ENCODE peak calls at places on chromosomes 11 and 22, in six cellular contexts. One of them, this sample, is unnamed.
A peak's percentile ranks its signal among the peaks of the same experiment; 100 is the strongest.

GRCh38 chr11:73582636-73583035 is 15.3 kb downstream of the FAM168A start:
- DNase-seq in activated B cell treated with CpG ODN at 0.5 μM for 24 hours: no peak
- DNase-seq in AG04449: no peak
- DNase-seq in retinal pigment epithelial cell: no peak
- DNase-seq in left ventricle myocardium inferior: no peak
- DNase-seq in Calu3: no peak
- DNase-seq in this sample: no peak

GRCh38 chr11:115745041-115745440 is 240.8 kb upstream of the CADM1 start:
- DNase-seq in AG04449: no peak
- DNase-seq in retinal pigment epithelial cell: no peak
- DNase-seq in left ventricle myocardium inferior: no peak
- DNase-seq in Calu3: no peak
- DNase-seq in activated B cell treated with CpG ODN at 0.5 μM for 24 hours: no peak
- DNase-seq in this sample: no peak

GRCh38 chr11:59425131-59425530 is 1.1 kb downstream of the OR5A2 start:
- DNase-seq in AG04449: no peak
- DNase-seq in left ventricle myocardium inferior: no peak
- DNase-seq in Calu3: no peak
- DNase-seq in retinal pigment epithelial cell: no peak
- DNase-seq in activated B cell treated with CpG ODN at 0.5 μM for 24 hours: no peak
- DNase-seq in this sample: no peak

GRCh38 chr11:67349457-67349856 is 3.9 kb downstream of the POLD4 start:
- DNase-seq in activated B cell treated with CpG ODN at 0.5 μM for 24 hours: no peak
- DNase-seq in retinal pigment epithelial cell: no peak
- DNase-seq in left ventricle myocardium inferior: no peak
- DNase-seq in AG04449: no peak
- DNase-seq in Calu3: no peak
- DNase-seq in this sample: no peak

GRCh38 chr22:20650294-20651207 is 123.4 kb upstream of the SERPIND1 start:
- DNase-seq in retinal pigment epithelial cell: no peak
- DNase-seq in Calu3: no peak
- DNase-seq in AG04449: no peak
- DNase-seq in activated B cell treated with CpG ODN at 0.5 μM for 24 hours: no peak
- DNase-seq in left ventricle myocardium inferior: no peak
- DNase-seq in this sample: no peak

GRCh38 chr22:45295492-45295891 is 10.7 kb downstream of the UPK3A start:
- DNase-seq in retinal pigment epithelial cell: no peak
- DNase-seq in Calu3: no peak
- DNase-seq in AG04449: no peak
- DNase-seq in activated B cell treated with CpG ODN at 0.5 μM for 24 hours: no peak
- DNase-seq in left ventricle myocardium inferior: no peak
- DNase-seq in this sample: no peak

GRCh38 chr11:124402326-124402922 is 3.6 kb upstream of the OR8B3 start:
- DNase-seq in retinal pigment epithelial cell: peak; percentile 48
- DNase-seq in AG04449: peak; percentile 62
- DNase-seq in left ventricle myocardium inferior: peak; percentile 16
- DNase-seq in Calu3: peak; percentile 68
- DNase-seq in activated B cell treated with CpG ODN at 0.5 μM for 24 hours: no peak
- DNase-seq in this sample: peak; percentile 55

GRCh38 chr11:42066113-42066512 is 606.7 kb upstream of the LRRC4C start:
- DNase-seq in AG04449: no peak
- DNase-seq in activated B cell treated with CpG ODN at 0.5 μM for 24 hours: no peak
- DNase-seq in retinal pigment epithelial cell: no peak
- DNase-seq in Calu3: no peak
- DNase-seq in left ventricle myocardium inferior: peak; percentile 29
- DNase-seq in this sample: no peak

GRCh38 chr11:31301549-31302225 is 67.9 kb downstream of the DCDC1 start:
- DNase-seq in Calu3: no peak
- DNase-seq in retinal pigment epithelial cell: no peak
- DNase-seq in activated B cell treated with CpG ODN at 0.5 μM for 24 hours: no peak
- DNase-seq in AG04449: no peak
- DNase-seq in left ventricle myocardium inferior: no peak
- DNase-seq in this sample: no peak
- TF ChIP-seq CTCF in Calu3: no peak
- TF ChIP-seq CTCF in retinal pigment epithelial cell: no peak
- TF ChIP-seq CTCF in activated B cell treated with CpG ODN at 0.5 μM for 24 hours: no peak
- TF ChIP-seq CTCF in AG04449: no peak
- TF ChIP-seq CTCF in left ventricle myocardium inferior: no peak
- TF ChIP-seq CTCF in this sample: no peak

DNA sequence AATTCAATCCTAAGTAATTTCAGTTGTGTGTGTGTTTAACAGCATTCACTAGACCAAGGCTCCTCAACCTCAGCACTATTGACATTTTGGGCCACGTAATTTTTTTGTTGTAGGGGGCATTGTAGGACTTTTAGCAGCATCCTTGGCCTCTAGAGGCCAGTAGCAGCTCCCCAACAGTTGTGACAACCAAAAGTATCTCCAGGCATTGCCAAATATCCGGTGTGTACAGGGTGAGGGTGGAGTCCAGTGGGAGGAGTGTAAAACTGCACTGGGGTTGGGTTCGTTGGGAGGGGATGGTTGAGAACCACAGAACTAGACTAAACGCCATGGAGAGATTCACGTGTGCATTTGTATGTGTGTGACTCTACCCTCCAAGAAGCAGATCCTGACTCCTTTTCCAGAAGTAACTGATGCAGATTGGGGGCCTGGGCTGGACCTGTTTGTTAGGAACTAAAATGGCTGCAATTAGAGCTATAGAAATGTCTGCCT is 5.9 kb upstream of the PHF21A start:
- DNase-seq in AG04449: no peak
- DNase-seq in retinal pigment epithelial cell: no peak
- DNase-seq in Calu3: peak; percentile 62
- DNase-seq in left ventricle myocardium inferior: no peak
- DNase-seq in activated B cell treated with CpG ODN at 0.5 μM for 24 hours: no peak
- DNase-seq in this sample: peak; percentile 85
- TF ChIP-seq CTCF in AG04449: peak; percentile 33
- TF ChIP-seq CTCF in retinal pigment epithelial cell: peak; percentile 21
- TF ChIP-seq CTCF in Calu3: peak; percentile 36
- TF ChIP-seq CTCF in left ventricle myocardium inferior: peak; percentile 38
- TF ChIP-seq CTCF in activated B cell treated with CpG ODN at 0.5 μM for 24 hours: no peak
- TF ChIP-seq CTCF in this sample: peak; percentile 72

DNA sequence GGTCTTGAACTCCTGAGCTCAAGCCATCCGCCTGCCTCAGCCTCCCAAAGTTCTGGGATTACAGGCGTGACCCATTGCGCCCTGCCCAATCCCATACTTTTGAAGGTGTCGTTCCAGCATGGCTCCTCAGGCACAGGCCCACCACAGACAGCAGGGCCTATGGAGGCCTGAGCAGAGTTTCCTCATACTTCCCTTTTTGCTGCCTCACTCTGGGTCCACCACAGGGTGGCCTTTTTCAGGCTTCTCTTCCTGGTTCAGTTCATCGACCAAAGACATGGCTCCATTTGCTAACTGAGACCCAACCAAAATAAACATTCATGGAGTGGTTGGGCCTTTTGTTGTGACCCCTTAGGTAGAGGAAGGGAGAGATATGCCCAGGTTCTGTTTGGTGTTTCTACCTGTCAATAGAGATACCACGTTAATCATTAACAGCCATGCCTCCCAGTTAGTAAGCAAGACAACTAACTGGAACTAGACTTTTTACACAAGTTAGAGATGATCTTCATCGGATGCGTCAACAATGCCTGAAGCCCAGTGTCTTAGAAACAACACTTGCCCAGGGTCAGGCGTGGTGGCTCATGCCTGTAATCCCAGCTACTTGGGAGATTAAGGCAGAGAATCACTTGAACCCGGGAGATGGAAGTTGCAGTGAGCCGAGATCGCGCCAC is 35.1 kb downstream of the TRIOBP start:
- DNase-seq in Calu3: peak; percentile 66
- DNase-seq in activated B cell treated with CpG ODN at 0.5 μM for 24 hours: no peak
- DNase-seq in left ventricle myocardium inferior: no peak
- DNase-seq in retinal pigment epithelial cell: no peak
- DNase-seq in AG04449: no peak
- DNase-seq in this sample: no peak
- TF ChIP-seq CTCF in Calu3: no peak
- TF ChIP-seq CTCF in activated B cell treated with CpG ODN at 0.5 μM for 24 hours: no peak
- TF ChIP-seq CTCF in left ventricle myocardium inferior: peak; percentile 18
- TF ChIP-seq CTCF in retinal pigment epithelial cell: no peak
- TF ChIP-seq CTCF in AG04449: no peak
- TF ChIP-seq CTCF in this sample: peak; percentile 36

DNA sequence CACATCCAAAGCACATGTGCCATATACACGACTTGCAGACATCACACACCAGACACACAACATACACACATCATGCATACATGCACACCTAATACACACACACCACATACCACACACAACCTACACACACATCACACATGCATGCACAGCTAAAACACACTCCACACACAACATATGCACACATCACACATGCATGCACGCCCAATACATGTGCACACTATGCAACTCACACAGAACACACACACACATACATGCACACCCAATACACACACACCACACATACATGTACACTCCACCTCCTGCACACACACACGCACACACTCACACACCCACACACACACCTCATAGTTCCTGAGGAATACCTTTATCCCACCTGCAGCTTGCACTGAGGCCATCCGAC is 436.0 kb downstream of the MIAT start:
- DNase-seq in retinal pigment epithelial cell: no peak
- DNase-seq in Calu3: no peak
- DNase-seq in AG04449: no peak
- DNase-seq in activated B cell treated with CpG ODN at 0.5 μM for 24 hours: no peak
- DNase-seq in left ventricle myocardium inferior: no peak
- DNase-seq in this sample: no peak
- TF ChIP-seq CTCF in retinal pigment epithelial cell: no peak
- TF ChIP-seq CTCF in Calu3: no peak
- TF ChIP-seq CTCF in AG04449: no peak
- TF ChIP-seq CTCF in activated B cell treated with CpG ODN at 0.5 μM for 24 hours: no peak
- TF ChIP-seq CTCF in left ventricle myocardium inferior: no peak
- TF ChIP-seq CTCF in this sample: no peak

DNA sequence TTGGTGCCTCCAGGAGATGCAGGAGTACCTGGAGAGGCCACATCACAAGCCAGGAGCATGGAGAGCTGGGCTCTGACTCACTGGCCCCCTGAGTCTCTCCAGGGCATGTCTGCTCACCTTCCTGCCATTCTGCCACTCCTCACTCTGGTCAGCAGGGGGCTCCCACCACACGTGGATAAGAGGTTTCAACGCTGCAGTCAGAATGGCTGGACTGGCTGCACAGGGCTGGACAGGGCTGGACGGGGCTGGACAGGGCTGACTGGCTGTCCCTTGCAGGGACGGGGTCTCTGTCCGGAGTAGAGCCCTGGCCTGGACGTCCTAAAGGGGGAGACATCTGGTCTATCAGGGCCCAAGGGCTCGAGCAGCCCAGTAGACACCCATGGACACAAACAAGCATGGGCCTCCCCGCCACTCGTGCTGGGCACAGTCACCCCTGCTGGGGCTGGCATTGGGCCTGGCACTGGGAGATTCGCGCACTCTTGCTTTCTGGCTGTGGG is 34.6 kb downstream of the CYTH4 start:
- DNase-seq in left ventricle myocardium inferior: peak; percentile 69
- DNase-seq in Calu3: peak; percentile 92
- DNase-seq in retinal pigment epithelial cell: peak; percentile 47
- DNase-seq in AG04449: no peak
- DNase-seq in activated B cell treated with CpG ODN at 0.5 μM for 24 hours: peak; percentile 59
- DNase-seq in this sample: peak; percentile 84
- TF ChIP-seq CTCF in left ventricle myocardium inferior: peak; percentile 87
- TF ChIP-seq CTCF in Calu3: peak; percentile 95
- TF ChIP-seq CTCF in retinal pigment epithelial cell: peak; percentile 94
- TF ChIP-seq CTCF in AG04449: peak; percentile 96
- TF ChIP-seq CTCF in activated B cell treated with CpG ODN at 0.5 μM for 24 hours: no peak
- TF ChIP-seq CTCF in this sample: peak; percentile 85

DNA sequence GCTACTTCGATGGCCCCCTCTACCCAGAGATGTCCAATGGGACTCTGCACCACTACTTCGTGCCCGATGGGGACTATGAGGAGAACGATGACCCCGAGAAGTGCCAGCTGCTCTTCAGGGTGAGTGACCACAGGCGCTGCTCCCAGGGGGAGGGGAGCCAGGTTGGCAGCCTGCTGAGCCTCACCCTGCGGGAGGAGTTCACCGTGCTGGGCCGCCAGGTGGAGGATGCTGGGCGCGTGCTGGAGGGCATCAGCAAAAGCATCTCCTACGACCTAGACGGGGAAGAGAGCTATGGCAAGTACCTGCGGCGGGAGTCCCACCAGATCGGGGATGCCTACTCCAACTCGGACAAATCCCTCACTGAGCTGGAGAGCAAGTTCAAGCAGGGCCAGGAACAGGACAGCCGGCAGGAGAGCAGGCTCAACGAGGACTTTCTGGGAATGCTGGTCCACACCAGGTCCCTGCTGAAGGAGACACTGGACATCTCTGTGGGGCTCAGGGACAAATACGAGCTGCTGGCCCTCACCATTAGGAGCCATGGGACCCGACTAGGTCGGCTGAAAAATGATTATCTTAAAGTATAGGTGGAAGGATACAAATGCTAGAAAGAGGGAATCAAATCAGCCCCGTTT is 783 bp downstream of the FIBIN start:
- DNase-seq in retinal pigment epithelial cell: no peak
- DNase-seq in activated B cell treated with CpG ODN at 0.5 μM for 24 hours: no peak
- DNase-seq in AG04449: no peak
- DNase-seq in Calu3: peak; percentile 13
- DNase-seq in left ventricle myocardium inferior: no peak
- DNase-seq in this sample: no peak
- TF ChIP-seq CTCF in retinal pigment epithelial cell: no peak
- TF ChIP-seq CTCF in activated B cell treated with CpG ODN at 0.5 μM for 24 hours: no peak
- TF ChIP-seq CTCF in AG04449: no peak
- TF ChIP-seq CTCF in Calu3: no peak
- TF ChIP-seq CTCF in left ventricle myocardium inferior: no peak
- TF ChIP-seq CTCF in this sample: no peak

GRCh38 chr11:129224538-129224937 is 32.4 kb upstream of the ARHGAP32 start:
- DNase-seq in Calu3: no peak
- DNase-seq in activated B cell treated with CpG ODN at 0.5 μM for 24 hours: no peak
- DNase-seq in AG04449: no peak
- DNase-seq in left ventricle myocardium inferior: no peak
- DNase-seq in retinal pigment epithelial cell: no peak
- DNase-seq in this sample: no peak

GRCh38 chr11:129234978-129235377 is 42.9 kb upstream of the ARHGAP32 start:
- DNase-seq in retinal pigment epithelial cell: no peak
- DNase-seq in activated B cell treated with CpG ODN at 0.5 μM for 24 hours: no peak
- DNase-seq in left ventricle myocardium inferior: no peak
- DNase-seq in Calu3: no peak
- DNase-seq in AG04449: no peak
- DNase-seq in this sample: no peak

GRCh38 chr11:129226207-129226798 is 34.2 kb upstream of the ARHGAP32 start:
- DNase-seq in retinal pigment epithelial cell: no peak
- DNase-seq in left ventricle myocardium inferior: no peak
- DNase-seq in AG04449: no peak
- DNase-seq in Calu3: no peak
- DNase-seq in activated B cell treated with CpG ODN at 0.5 μM for 24 hours: no peak
- DNase-seq in this sample: no peak

GRCh38 chr11:129225190-129225589 is 33.1 kb upstream of the ARHGAP32 start:
- DNase-seq in retinal pigment epithelial cell: no peak
- DNase-seq in left ventricle myocardium inferior: no peak
- DNase-seq in activated B cell treated with CpG ODN at 0.5 μM for 24 hours: no peak
- DNase-seq in AG04449: no peak
- DNase-seq in Calu3: no peak
- DNase-seq in this sample: no peak

DNA sequence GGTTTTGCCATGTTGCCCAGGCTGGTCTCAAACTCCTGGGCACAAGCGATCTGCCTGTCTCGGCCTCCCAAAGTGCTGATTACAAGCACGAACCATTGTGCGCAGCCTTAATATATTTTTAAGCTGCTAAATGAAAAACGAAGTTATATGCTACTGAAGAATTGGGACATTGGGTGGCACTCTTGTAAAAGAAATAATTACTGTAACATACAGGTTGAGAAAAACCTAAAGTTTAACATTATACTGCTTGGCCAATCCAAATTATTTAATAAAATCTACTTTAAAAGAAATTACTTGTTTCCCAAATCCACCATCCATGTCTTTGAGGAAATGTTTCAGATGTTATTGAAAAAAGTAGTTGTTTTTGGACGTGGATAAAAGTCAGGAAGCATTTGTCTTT is 37.9 kb upstream of the ARHGAP32 start:
- DNase-seq in left ventricle myocardium inferior: no peak
- DNase-seq in activated B cell treated with CpG ODN at 0.5 μM for 24 hours: no peak
- DNase-seq in AG04449: no peak
- DNase-seq in retinal pigment epithelial cell: no peak
- DNase-seq in Calu3: no peak
- DNase-seq in this sample: no peak
- TF ChIP-seq CTCF in left ventricle myocardium inferior: peak; percentile 23
- TF ChIP-seq CTCF in activated B cell treated with CpG ODN at 0.5 μM for 24 hours: no peak
- TF ChIP-seq CTCF in AG04449: no peak
- TF ChIP-seq CTCF in retinal pigment epithelial cell: no peak
- TF ChIP-seq CTCF in Calu3: no peak
- TF ChIP-seq CTCF in this sample: peak; percentile 23

GRCh38 chr22:46878549-46878948 is 116.1 kb downstream of the TBC1D22A start:
- DNase-seq in left ventricle myocardium inferior: no peak
- DNase-seq in retinal pigment epithelial cell: peak; percentile 64
- DNase-seq in AG04449: no peak
- DNase-seq in activated B cell treated with CpG ODN at 0.5 μM for 24 hours: no peak
- DNase-seq in Calu3: no peak
- DNase-seq in this sample: no peak
- TF ChIP-seq CTCF in left ventricle myocardium inferior: no peak
- TF ChIP-seq CTCF in retinal pigment epithelial cell: peak; percentile 44
- TF ChIP-seq CTCF in AG04449: no peak
- TF ChIP-seq CTCF in activated B cell treated with CpG ODN at 0.5 μM for 24 hours: no peak
- TF ChIP-seq CTCF in Calu3: no peak
- TF ChIP-seq CTCF in this sample: no peak

This sample was measured in CD14-positive monocyte.